ENCODE peak calls at places on chromosomes 16 and 17, in nine cellular contexts. P, A, S, V, D, N, O, F and C are unnamed samples.

GRCh38 chr16:54602666-54603065 is 316.1 kb upstream of the IRX3 start:
- DNase-seq in O (no peak), P (no peak), N (no peak), V (no peak), D (no peak), S (no peak), A (no peak), F (peak; percentile 7), C (no peak)

GRCh38 chr17:65013613-65014391 is 42.7 kb downstream of the GNA13 start:
- DNase-seq in O (peak; percentile 68), D (no peak), S (peak; percentile 84), V (no peak), F (peak; percentile 89), N (no peak), A (no peak), P (no peak), C (no peak)

GRCh38 chr16:87626905-87627304 is 24.6 kb downstream of the JPH3 start:
- DNase-seq in P (no peak), O (no peak), S (no peak), A (no peak), F (no peak), N (no peak), D (no peak), V (no peak), C (no peak)

GRCh38 chr16:17346774-17347569 is 123.8 kb downstream of the XYLT1 start:
- DNase-seq in D (no peak), N (no peak), V (no peak), S (no peak), F (no peak), O (no peak), P (peak; percentile 69), A (peak; percentile 59), C (no peak)

GRCh38 chr16:1102921-1103648 is 7.0 kb upstream of the C1QTNF8 start:
- DNase-seq in V (peak; percentile 80), O (peak; percentile 79), N (peak; percentile 69), S (peak; percentile 21), A (peak; percentile 32), D (peak; percentile 99), F (peak; percentile 2), P (peak; percentile 89), C (no peak)

GRCh38 chr17:43720311-43721060 is 38.1 kb downstream of the SOST start:
- DNase-seq in O (peak; percentile 84), D (peak; percentile 93), N (peak; percentile 78), V (peak; percentile 70), A (peak; percentile 57), S (peak; percentile 60), P (peak; percentile 96), F (peak; percentile 48), C (no peak)

GRCh38 chr17:74547736-74548135 is 1.8 kb upstream of the CD300C start:
- DNase-seq in S (no peak), A (no peak), V (no peak), O (no peak), N (no peak), P (no peak), F (no peak), D (no peak), C (no peak)

GRCh38 chr17:29243792-29244191 is 2.9 kb upstream of the CRYBA1 start:
- DNase-seq in O (peak; percentile 87), S (peak; percentile 57), P (no peak), D (peak; percentile 75), N (no peak), F (peak; percentile 49), V (no peak), A (no peak), C (no peak)

GRCh38 chr17:80524150-80524712 is 20.4 kb upstream of the RPTOR start:
- DNase-seq in V (no peak), D (peak; percentile 55), O (no peak), F (no peak), A (no peak), S (no peak), P (no peak), N (no peak), C (no peak)

GRCh38 chr16:67917140-67917851 is 14.4 kb downstream of the CTRL start:
- DNase-seq in S (no peak), O (no peak), A (no peak), P (no peak), V (no peak), N (no peak), F (no peak), D (peak; percentile 87), C (no peak)

GRCh38 chr17:28763804-28764266 is 20.0 kb downstream of the TRAF4 start:
- DNase-seq in F (peak; percentile 83), S (peak; percentile 88), V (peak; percentile 75), O (peak; percentile 96), P (no peak), A (peak; percentile 83), D (peak; percentile 81), N (peak; percentile 85), C (no peak)

GRCh38 chr17:61461967-61462733 is 9.9 kb downstream of the TBX4 start:
- DNase-seq in V (no peak), N (no peak), A (no peak), O (no peak), D (peak; percentile 93), S (no peak), F (no peak), P (peak; percentile 64), C (no peak)

GRCh38 chr17:61461586-61461966 is 9.4 kb downstream of the TBX4 start:
- DNase-seq in N (no peak), P (peak; percentile 43), A (no peak), S (no peak), F (no peak), O (no peak), D (no peak), V (no peak), C (no peak)

GRCh38 chr17:61462734-61463067 is 10.5 kb downstream of the TBX4 start:
- DNase-seq in V (no peak), S (no peak), O (no peak), N (no peak), P (peak; percentile 45), D (peak; percentile 81), A (no peak), F (no peak), C (peak; percentile 35)

GRCh38 chr17:61464121-61464905 is 12.1 kb downstream of the TBX4 start:
- DNase-seq in P (peak; percentile 56), V (no peak), O (no peak), S (no peak), A (no peak), D (peak; percentile 63), N (no peak), F (no peak), C (peak; percentile 85)

DNA sequence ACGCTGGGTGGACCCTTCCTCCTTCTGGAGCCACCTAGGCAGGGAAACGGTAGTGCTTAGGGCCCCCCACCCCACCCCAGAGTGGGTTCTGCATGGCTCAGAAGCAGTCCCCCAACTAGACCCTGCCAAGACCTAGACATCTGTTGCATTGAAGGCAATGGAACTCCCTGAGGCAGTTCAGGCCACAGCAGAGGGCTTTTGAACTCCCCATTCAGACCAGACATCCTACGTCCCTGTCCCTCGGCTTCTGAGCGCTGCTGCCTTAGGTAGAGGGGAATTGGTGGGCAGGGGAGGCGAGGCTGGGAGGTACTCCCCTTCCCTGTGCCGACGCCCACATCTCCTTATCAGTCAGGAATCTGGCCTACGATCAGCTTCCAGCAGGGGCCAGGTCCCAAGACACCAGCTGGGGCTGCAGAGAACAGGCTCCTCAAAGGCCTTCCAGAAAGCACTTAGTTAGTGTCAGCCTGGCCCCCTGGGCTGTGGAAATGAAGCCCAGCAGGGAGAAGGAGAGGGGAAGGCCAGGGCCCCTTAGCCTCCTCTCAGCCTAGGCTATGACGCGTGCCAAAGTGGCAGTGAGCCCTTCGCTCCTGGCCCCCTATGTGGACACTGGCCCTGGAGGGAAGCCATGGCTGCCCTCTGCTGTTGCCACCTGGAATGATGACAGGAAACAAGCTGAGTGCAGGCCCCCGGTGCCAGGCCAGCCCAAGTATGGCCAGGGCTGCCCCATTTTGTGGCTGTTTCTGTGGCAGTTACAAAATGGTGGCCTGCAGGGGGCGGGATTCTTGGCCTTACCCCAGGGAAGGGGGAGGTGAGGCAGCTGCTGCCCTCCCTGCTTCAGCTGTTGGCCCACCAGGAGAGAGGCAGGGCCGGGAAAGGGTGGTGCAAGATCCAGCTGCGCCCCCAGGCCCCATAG is 11.1 kb downstream of the TBX4 start:
- DNase-seq in F (no peak), S (no peak), D (peak; percentile 69), V (no peak), N (no peak), A (no peak), O (no peak), P (peak; percentile 60), C (peak; percentile 78)
- TF ChIP-seq CTCF in F (no peak), S (peak; percentile 6), D (peak; percentile 23), V (peak; percentile 11), N (no peak), A (no peak), O (no peak), P (no peak), C (peak; percentile 40)

GRCh38 chr16:28876973-28877641 is 1.2 kb upstream of the ATP2A1 start:
- DNase-seq in P (peak; percentile 51), O (no peak), F (no peak), D (peak; percentile 73), N (no peak), A (no peak), V (no peak), S (no peak), C (no peak)
- TF ChIP-seq CTCF in P (no peak), O (no peak), F (no peak), D (no peak), N (no peak), A (no peak), V (no peak), S (no peak), C (no peak)

GRCh38 chr17:18166894-18167293 is 16.7 kb upstream of the ALKBH5 start:
- DNase-seq in A (no peak), V (no peak), S (no peak), O (no peak), D (peak; percentile 68), N (peak; percentile 44), P (no peak), F (peak; percentile 39), C (no peak)
- TF ChIP-seq CTCF in A (no peak), V (peak; percentile 18), S (peak; percentile 1), O (no peak), D (peak; percentile 20), N (no peak), P (no peak), F (peak; percentile 8), C (no peak)

DNA sequence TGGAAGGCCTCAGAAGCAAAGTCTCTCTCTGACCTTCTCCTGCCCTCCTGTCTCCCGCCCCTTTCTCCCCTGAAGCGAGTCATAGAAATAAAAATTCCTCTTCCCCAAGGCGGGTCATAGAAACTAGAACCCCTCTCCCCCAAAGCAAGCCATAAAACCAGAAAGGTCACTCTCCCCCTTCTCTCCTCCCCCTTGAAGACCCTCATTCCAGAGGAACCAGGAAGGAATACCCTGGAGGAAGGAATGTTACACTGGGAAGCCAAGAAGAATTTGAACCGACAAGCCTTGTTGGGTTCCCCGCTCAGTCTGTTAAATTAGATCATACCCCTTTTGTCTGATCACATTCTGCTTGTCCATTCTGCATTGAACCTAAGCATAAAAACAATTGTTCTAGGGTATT is 2.7 kb upstream of the GJC1 start:
- DNase-seq in S (no peak), O (no peak), D (no peak), A (no peak), V (no peak), P (no peak), F (no peak), N (no peak), C (no peak)
- TF ChIP-seq CTCF in S (no peak), O (no peak), D (peak; percentile 4), A (no peak), V (no peak), P (no peak), F (no peak), N (no peak), C (peak; percentile 11)